ENCODE peak calls at places on chromosomes 4 and X, in seven cellular contexts. X is upper lobe of left lung, A is tibial artery, Q is mucosa of descending colon, E is K562, B is breast epithelium, G is fibroblast of lung. O is an unnamed sample. For H3K4me1, the result is how much of the 10 kb centered on the place peaks cover.

GRCh38 chr4:4496604-4497372 is 45.1 kb downstream of the STX18 start:
- DNase-seq in Q (no peak), A (no peak), X (no peak), G (peak), E (peak), B (no peak), O (no peak)

GRCh38 chrX:40299028-40299479 is 201.3 kb upstream of the BCOR start:
- DNase-seq in G (peak), B (no peak), Q (no peak), X (no peak), E (peak), A (no peak), O (no peak)

GRCh38 chr4:24470681-24471622 is 113.4 kb downstream of the DHX15 start:
- DNase-seq in G (peak), X (no peak), B (no peak), E (no peak), Q (peak), A (no peak), O (peak)

GRCh38 chr4:127071443-127071842 is 561.3 kb upstream of the INTU start:
- DNase-seq in A (no peak), B (no peak), G (no peak), E (no peak), X (no peak), Q (no peak), O (no peak)

GRCh38 chr4:73964862-73965611 is 16.8 kb downstream of the PF4 start:
- DNase-seq in G (no peak), A (no peak), E (peak), B (no peak), Q (peak), X (peak), O (no peak)

GRCh38 chr4:168796362-168797106 is 213.5 kb downstream of the CBR4 start:
- DNase-seq in B (no peak), X (no peak), G (peak), E (no peak), Q (no peak), A (no peak), O (no peak)

GRCh38 chr4:14018191-14018853 is 390.8 kb upstream of the BOD1L1 start:
- DNase-seq in A (no peak), B (no peak), Q (no peak), E (no peak), X (no peak), G (no peak), O (no peak)

GRCh38 chr4:57193996-57194675 is 84.0 kb upstream of the IGFBP7 start:
- DNase-seq in E (no peak), A (no peak), G (no peak), Q (no peak), B (no peak), X (no peak), O (no peak)

GRCh38 chr4:184475096-184475461 is 729 bp upstream of the IRF2 start:
- DNase-seq in G (peak), Q (peak), A (peak), B (peak), X (peak), E (peak), O (peak)

GRCh38 chr4:73069338-73070071 is at the start of gene COX18:
- DNase-seq in Q (peak), X (peak), G (peak), E (peak), B (peak), A (peak), O (peak)

GRCh38 chrX:68238568-68238967 is 194.7 kb downstream of the OPHN1 start:
- DNase-seq in E (peak), X (no peak), A (no peak), B (no peak), Q (no peak), G (no peak), O (no peak)

GRCh38 chr4:150710770-150711375 is 128.9 kb downstream of the MAB21L2 start:
- DNase-seq in B (no peak), Q (no peak), E (no peak), A (no peak), X (no peak), G (no peak), O (no peak)

GRCh38 chr4:119559044-119559647 is 69.5 kb downstream of the PDE5A start:
- DNase-seq in Q (no peak), E (peak), X (no peak), G (peak), A (no peak), B (no peak), O (no peak)

GRCh38 chrX:85159644-85160043 is 83.9 kb downstream of the SATL1 start:
- DNase-seq in Q (no peak), E (no peak), X (no peak), B (no peak), A (no peak), G (no peak), O (no peak)

GRCh38 chr4:99300934-99301333 is 10.1 kb upstream of the ADH1A start:
- DNase-seq in Q (peak), G (peak), A (peak), B (peak), X (peak), E (no peak), O (no peak)

GRCh38 chr4:40548256-40548655 is 81.4 kb downstream of the RBM47 start:
- DNase-seq in E (no peak), X (no peak), Q (no peak), A (no peak), G (no peak), B (no peak), O (no peak)

GRCh38 chr4:6128221-6128871 is 72.0 kb downstream of the JAKMIP1 start:
- DNase-seq in X (no peak), A (no peak), G (no peak), B (no peak), E (no peak), Q (no peak), O (no peak)

GRCh38 chrX:44898411-44899221 is 25.6 kb downstream of the KDM6A start:
- DNase-seq in X (no peak), A (no peak), E (no peak), G (peak), B (no peak), Q (no peak), O (no peak)

GRCh38 chrX:56564921-56565861 is 1.8 kb downstream of the UBQLN2 start:
- DNase-seq in Q (peak), X (no peak), G (no peak), A (no peak), B (no peak), E (peak), O (no peak)

GRCh38 chr4:183396187-183396738 is 48.2 kb upstream of the CDKN2AIP start:
- DNase-seq in X (no peak), B (no peak), E (no peak), A (no peak), G (no peak), Q (no peak), O (no peak)

GRCh38 chrX:120356084-120356483 is 5.8 kb upstream of the ATP1B4 start:
- DNase-seq in Q (no peak), E (no peak), X (no peak), B (no peak), A (no peak), G (peak), O (no peak)

GRCh38 chrX:22660756-22661155 is 339.0 kb upstream of the DDX53 start:
- DNase-seq in B (no peak), A (no peak), Q (no peak), G (no peak), X (no peak), E (no peak), O (no peak)

GRCh38 chrX:125326599-125326998 is 6.9 kb downstream of the TEX13C start:
- DNase-seq in Q (no peak), E (no peak), B (no peak), G (no peak), X (no peak), A (no peak), O (no peak)

GRCh38 chrX:125327891-125328290 is 8.2 kb downstream of the TEX13C start:
- DNase-seq in A (no peak), G (no peak), E (no peak), X (no peak), B (no peak), Q (no peak), O (no peak)

GRCh38 chrX:125319646-125320521 is at the start of gene TEX13C:
- DNase-seq in G (no peak), B (no peak), E (no peak), Q (no peak), X (no peak), A (no peak), O (no peak)

DNA sequence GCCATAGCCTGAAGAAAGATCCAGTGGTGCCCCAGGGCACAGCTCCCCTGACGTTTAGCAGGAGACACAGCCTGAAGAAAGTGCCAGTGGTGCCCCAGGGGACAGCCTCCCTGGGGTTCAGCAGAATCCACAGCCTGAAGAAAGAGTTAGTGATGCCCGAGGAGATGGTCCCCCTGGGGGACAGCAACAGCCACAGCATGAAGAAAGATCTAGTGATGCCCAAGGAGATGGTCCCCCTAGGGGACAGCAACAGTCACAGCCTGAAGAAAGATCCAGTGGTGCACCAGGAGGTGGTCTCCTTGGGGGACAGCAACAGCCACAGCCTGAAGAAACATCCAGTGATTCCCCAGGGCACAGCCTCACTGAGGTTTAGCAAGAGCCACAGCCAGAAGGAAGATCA is 2.8 kb downstream of the TEX13C start:
- DNase-seq in B (no peak), G (no peak), Q (no peak), A (no peak), X (no peak), E (no peak), O (no peak)
- TF ChIP-seq CTCF in B (no peak), G (no peak), Q (no peak), A (no peak), X (no peak), E (peak), O (no peak)

GRCh38 chr4:2412534-2412884 is 5.9 kb downstream of the ZFYVE28 start:
- DNase-seq in G (no peak), A (no peak), X (no peak), B (no peak), Q (peak), E (peak), O (no peak)
- H3K4me1 ChIP-seq in G (under half), A (under half), X (under half), B (under half), Q (under half), E (half or more), O (under half)

GRCh38 chrX:138349351-138349750 is 362.2 kb downstream of the FGF13 start:
- DNase-seq in E (no peak), B (no peak), Q (no peak), X (no peak), G (no peak), A (no peak), O (no peak)
- TF ChIP-seq CTCF in E (no peak), B (no peak), Q (no peak), X (no peak), G (no peak), A (no peak), O (no peak)

DNA sequence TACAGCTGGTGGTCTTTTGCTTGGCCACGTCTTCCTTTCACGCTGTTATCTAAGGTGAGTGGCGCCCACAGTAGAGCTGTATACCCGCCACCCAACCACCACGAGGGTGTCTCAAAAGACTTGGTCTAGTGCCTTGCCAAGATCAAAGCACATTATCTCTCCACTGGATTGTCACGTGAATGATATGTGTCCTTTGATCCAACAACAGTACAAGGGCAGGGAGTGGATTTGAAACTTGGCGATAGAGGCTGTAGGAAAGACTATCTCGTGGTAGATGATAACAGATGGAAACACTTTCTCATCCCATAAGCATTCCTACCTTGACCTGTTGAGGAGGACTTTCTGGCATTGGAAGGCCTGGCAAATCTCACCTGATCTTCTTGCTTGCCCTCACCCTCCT is 37.7 kb upstream of the BCLAF3 start:
- DNase-seq in G (no peak), B (no peak), Q (no peak), E (no peak), A (no peak), X (no peak), O (no peak)
- H3K4me1 ChIP-seq in G (under half), B (under half), Q (under half), E (under half), A (under half), X (under half), O (under half)